ENCODE peak calls at places on chromosomes 7 and 10, in seven cellular contexts. O is BE2C; U is ascending aorta; D is ovary; S is progenitor cell of endocrine pancreas; B is CD4-positive, alpha-beta T cell; F is activated B cell treated with CpG ODN at 0.5 μM for 24 hours. L is an unnamed sample.

GRCh38 chr7:159107052-159107892 is 37.4 kb downstream of the VIPR2 start:
- DNase-seq in O (no peak), U (no peak), D (no peak), S (no peak), B (no peak), F (no peak), L (no peak)

GRCh38 chr7:156527458-156527890 is 113.1 kb upstream of the RNF32 start:
- DNase-seq in O (no peak), U (no peak), D (no peak), S (no peak), B (no peak), F (no peak), L (no peak)

GRCh38 chr7:157502701-157503111 is 165.9 kb downstream of the DNAJB6 start:
- DNase-seq in O (no peak), U (peak; percentile 60), D (no peak), S (no peak), B (peak; percentile 60), F (no peak), L (no peak)

GRCh38 chr7:23335621-23336020 is 36.5 kb downstream of the MALSU1 start:
- DNase-seq in O (no peak), U (no peak), D (no peak), S (no peak), B (no peak), F (no peak), L (no peak)

GRCh38 chr7:23299770-23300300 is 696 bp downstream of the MALSU1 start:
- DNase-seq in O (no peak), U (no peak), D (no peak), S (no peak), B (no peak), F (no peak), L (no peak)

GRCh38 chr10:10542368-10542961 is 475.2 kb upstream of the CELF2 start:
- DNase-seq in O (no peak), U (no peak), D (no peak), S (no peak), B (no peak), F (no peak), L (no peak)

GRCh38 chr7:39042706-39043105 is 65.0 kb downstream of the POU6F2 start:
- DNase-seq in O (no peak), U (no peak), D (no peak), S (no peak), B (no peak), F (no peak), L (no peak)

GRCh38 chr7:47100815-47101435 is 481.0 kb downstream of the TNS3 start:
- DNase-seq in O (peak; percentile 46), U (no peak), D (no peak), S (no peak), B (no peak), F (no peak), L (no peak)

GRCh38 chr7:82722946-82723345 is 279.4 kb upstream of the CACNA2D1 start:
- DNase-seq in O (peak; percentile 22), U (no peak), D (no peak), S (no peak), B (no peak), F (no peak), L (no peak)

GRCh38 chr7:47621347-47621746 is 39.4 kb upstream of the TNS3 start:
- DNase-seq in O (no peak), U (no peak), D (no peak), S (no peak), B (no peak), F (no peak), L (no peak)

GRCh38 chr7:18109762-18110161 is 82.1 kb upstream of the PRPS1L1 start:
- DNase-seq in O (no peak), U (no peak), D (no peak), S (no peak), B (no peak), F (no peak), L (no peak)

GRCh38 chr7:64574481-64575159 is 11.7 kb upstream of the ZNF680 start:
- DNase-seq in O (no peak), U (no peak), D (peak; percentile 38), S (no peak), B (no peak), F (no peak), L (no peak)

GRCh38 chr7:132526111-132526741 is 50.0 kb downstream of the PLXNA4 start:
- DNase-seq in O (no peak), U (peak; percentile 8), D (no peak), S (no peak), B (no peak), F (no peak), L (no peak)

GRCh38 chr10:88651131-88651541 is 13.1 kb upstream of the LIPF start:
- DNase-seq in O (no peak), U (no peak), D (no peak), S (no peak), B (no peak), F (no peak), L (no peak)

GRCh38 chr7:39608278-39608677 is 15.1 kb upstream of the RALA start:
- DNase-seq in O (no peak), U (no peak), D (no peak), S (no peak), B (no peak), F (no peak), L (no peak)

GRCh38 chr10:21363753-21364104 is 161.8 kb downstream of the SKIDA1 start:
- DNase-seq in O (no peak), U (no peak), D (no peak), S (no peak), B (no peak), F (no peak), L (no peak)

GRCh38 chr10:30765611-30766010 is 136.1 kb upstream of the LYZL2 start:
- DNase-seq in O (no peak), U (no peak), D (no peak), S (no peak), B (no peak), F (no peak), L (no peak)

GRCh38 chr10:49446031-49446430 is 50.1 kb upstream of the DRGX start:
- DNase-seq in O (no peak), U (no peak), D (no peak), S (no peak), B (no peak), F (no peak), L (no peak)

GRCh38 chr7:33916357-33917081 is 11.2 kb downstream of the BMPER start:
- DNase-seq in O (no peak), U (no peak), D (no peak), S (no peak), B (no peak), F (no peak), L (no peak)

GRCh38 chr10:105952153-105952552 is 1212.4 kb downstream of the SORCS1 start:
- DNase-seq in O (no peak), U (no peak), D (no peak), S (peak; percentile 9), B (no peak), F (no peak), L (no peak)

GRCh38 chr7:11726251-11727155 is 105.5 kb downstream of the THSD7A start:
- DNase-seq in O (peak; percentile 68), U (no peak), D (no peak), S (no peak), B (no peak), F (no peak), L (no peak)

GRCh38 chr10:49066944-49067730 is 48.2 kb downstream of the VSTM4 start:
- DNase-seq in O (no peak), U (no peak), D (no peak), S (no peak), B (no peak), F (no peak), L (no peak)

GRCh38 chr10:75987610-75988009 is 556.2 kb downstream of the LRMDA start:
- DNase-seq in O (no peak), U (no peak), D (no peak), S (no peak), B (no peak), F (no peak), L (no peak)

GRCh38 chr7:70325509-70326101 is 727.3 kb downstream of the AUTS2 start:
- DNase-seq in O (peak; percentile 59), U (no peak), D (no peak), S (no peak), B (no peak), F (no peak), L (no peak)

GRCh38 chr10:35307297-35307696 is 29.0 kb upstream of the CCNY start:
- DNase-seq in O (no peak), U (no peak), D (no peak), S (no peak), B (no peak), F (no peak), L (no peak)

DNA sequence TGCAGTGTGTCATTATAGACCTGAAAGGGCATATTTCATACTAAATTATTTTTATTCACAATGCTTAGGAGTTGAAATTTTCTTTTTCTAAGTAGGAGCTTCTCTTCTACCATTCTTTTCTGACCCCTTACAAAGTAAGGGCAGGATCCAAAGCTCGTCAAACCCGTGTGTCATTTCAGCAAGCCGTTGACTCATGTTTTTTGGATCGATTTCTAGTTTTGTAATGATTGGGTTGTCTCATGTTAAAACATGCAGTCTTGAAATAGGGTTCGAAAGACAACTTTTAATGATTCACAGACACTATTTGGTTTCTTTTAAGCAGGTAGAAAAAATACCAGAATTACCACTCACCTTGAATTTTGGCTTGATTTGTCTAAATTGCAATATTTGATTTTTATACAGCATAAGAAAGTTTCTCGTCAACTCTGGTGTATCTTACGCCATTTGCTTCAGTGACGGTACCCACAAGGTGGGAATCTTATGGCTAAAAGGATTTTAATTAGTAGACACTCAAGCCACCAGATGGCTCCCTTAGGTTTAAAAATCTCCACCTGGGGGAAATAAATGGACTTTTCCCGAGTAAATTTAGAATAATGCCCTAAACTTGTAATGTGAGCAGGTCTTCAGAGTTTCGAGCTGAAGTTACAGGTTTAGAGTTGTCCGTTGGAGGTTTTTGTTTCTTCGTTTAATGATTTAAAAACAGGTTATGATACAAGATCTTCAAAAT is 283.4 kb downstream of the CCDC3 start:
- DNase-seq in O (no peak), U (no peak), D (no peak), S (no peak), B (no peak), F (no peak), L (no peak)
- TF ChIP-seq CTCF in O (no peak), U (peak; percentile 42), D (peak; percentile 57), S (peak; percentile 16), B (no peak), F (no peak), L (no peak)

GRCh38 chr10:90723416-90724068 is 134.3 kb downstream of the HTR7 start:
- DNase-seq in O (no peak), U (no peak), D (no peak), S (no peak), B (no peak), F (no peak), L (no peak)
- TF ChIP-seq CTCF in O (no peak), U (no peak), D (no peak), S (no peak), B (no peak), F (no peak), L (no peak)

DNA sequence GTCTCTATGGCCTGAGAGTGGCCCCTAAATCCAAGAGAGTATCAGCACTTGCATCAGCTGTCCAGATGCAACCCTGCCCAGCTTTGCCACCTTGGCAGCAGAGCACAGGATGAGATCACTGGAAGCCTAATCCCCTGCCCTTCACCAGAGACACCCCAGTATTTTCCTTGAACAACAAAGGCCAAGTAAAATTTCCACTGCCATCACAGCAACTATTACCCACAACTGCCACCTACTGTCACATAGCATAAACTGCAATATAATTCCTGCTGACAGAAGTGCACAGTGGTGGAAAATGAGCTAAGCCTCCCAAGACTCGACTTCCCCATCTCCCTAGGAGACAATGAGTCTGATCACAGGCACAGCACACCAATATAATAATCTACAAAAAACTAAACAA is 462.8 kb upstream of the ZWINT start:
- DNase-seq in O (no peak), U (no peak), D (no peak), S (no peak), B (no peak), F (no peak), L (no peak)
- TF ChIP-seq CTCF in O (peak; percentile 51), U (no peak), D (no peak), S (peak; percentile 45), B (no peak), F (no peak), L (peak; percentile 5)

GRCh38 chr10:17801507-17801906 is 7.6 kb upstream of the MRC1 start:
- DNase-seq in O (no peak), U (no peak), D (no peak), S (no peak), B (no peak), F (no peak), L (no peak)
- TF ChIP-seq CTCF in O (no peak), U (no peak), D (no peak), S (peak; percentile 31), B (no peak), F (no peak), L (peak; percentile 25)